ENCODE peak calls at places on chromosomes 1 and 21, in seven cellular contexts. One of them, this sample, is unnamed.

GRCh38 chr1:118859999-118860398 is 128.1 kb downstream of the TBX15 start:
- DNase-seq in transverse colon: no peak
- DNase-seq in heart left ventricle: no peak
- DNase-seq in uterus: no peak
- DNase-seq in substantia nigra: no peak
- DNase-seq in aorta: no peak
- DNase-seq in colonic mucosa: no peak
- DNase-seq in this sample: no peak

GRCh38 chr21:26070822-26071425 is 99.6 kb downstream of the APP start:
- DNase-seq in transverse colon: peak
- DNase-seq in colonic mucosa: peak
- DNase-seq in substantia nigra: no peak
- DNase-seq in uterus: peak
- DNase-seq in aorta: no peak
- DNase-seq in heart left ventricle: no peak
- DNase-seq in this sample: peak

GRCh38 chr21:41407541-41408460 is 18.2 kb upstream of the MX1 start:
- DNase-seq in uterus: no peak
- DNase-seq in transverse colon: no peak
- DNase-seq in substantia nigra: no peak
- DNase-seq in heart left ventricle: no peak
- DNase-seq in colonic mucosa: no peak
- DNase-seq in aorta: peak
- DNase-seq in this sample: no peak

GRCh38 chr21:46504681-46505080 is 46.0 kb downstream of the DIP2A start:
- DNase-seq in aorta: no peak
- DNase-seq in uterus: no peak
- DNase-seq in colonic mucosa: no peak
- DNase-seq in substantia nigra: no peak
- DNase-seq in heart left ventricle: no peak
- DNase-seq in transverse colon: no peak
- DNase-seq in this sample: no peak

GRCh38 chr1:230891984-230892383 is 23.7 kb upstream of the C1orf198 start:
- DNase-seq in heart left ventricle: no peak
- DNase-seq in transverse colon: no peak
- DNase-seq in aorta: no peak
- DNase-seq in substantia nigra: no peak
- DNase-seq in colonic mucosa: no peak
- DNase-seq in uterus: no peak
- DNase-seq in this sample: no peak

GRCh38 chr1:165025805-165026204 is 330.7 kb downstream of the LMX1A start:
- DNase-seq in uterus: no peak
- DNase-seq in aorta: no peak
- DNase-seq in transverse colon: no peak
- DNase-seq in heart left ventricle: no peak
- DNase-seq in substantia nigra: no peak
- DNase-seq in colonic mucosa: no peak
- DNase-seq in this sample: no peak

GRCh38 chr1:151047925-151048644 is 534 bp downstream of the C1orf56 start:
- DNase-seq in heart left ventricle: peak
- DNase-seq in colonic mucosa: peak
- DNase-seq in uterus: peak
- DNase-seq in transverse colon: peak
- DNase-seq in substantia nigra: peak
- DNase-seq in aorta: peak
- DNase-seq in this sample: peak

GRCh38 chr1:37987679-37988078 is 2.1 kb downstream of the SF3A3 start:
- DNase-seq in aorta: no peak
- DNase-seq in uterus: no peak
- DNase-seq in heart left ventricle: no peak
- DNase-seq in transverse colon: no peak
- DNase-seq in substantia nigra: no peak
- DNase-seq in colonic mucosa: no peak
- DNase-seq in this sample: no peak

DNA sequence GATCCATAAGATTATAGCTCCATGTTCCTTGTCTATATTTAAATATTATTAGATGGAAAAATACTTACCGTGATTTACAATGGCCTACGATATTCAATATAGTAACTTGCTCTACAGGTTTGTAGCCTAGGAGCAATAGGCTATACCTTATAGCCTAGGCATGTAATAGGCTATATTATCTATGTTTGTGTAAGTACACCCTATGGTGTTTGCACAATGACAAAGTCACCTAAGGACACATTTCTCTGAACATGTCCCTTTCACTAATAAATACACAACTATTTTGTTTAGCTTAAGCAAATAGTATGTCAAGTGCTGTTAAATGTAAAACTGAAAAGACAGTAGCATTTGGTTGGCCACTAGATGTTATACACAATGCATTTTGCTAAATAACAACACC is 248.9 kb upstream of the ADGRL4 start:
- DNase-seq in colonic mucosa: no peak
- DNase-seq in aorta: no peak
- DNase-seq in uterus: no peak
- DNase-seq in substantia nigra: no peak
- DNase-seq in heart left ventricle: no peak
- DNase-seq in transverse colon: no peak
- DNase-seq in this sample: no peak
- H3K27ac ChIP-seq in colonic mucosa: no peak
- H3K27ac ChIP-seq in aorta: no peak
- H3K27ac ChIP-seq in uterus: no peak
- H3K27ac ChIP-seq in substantia nigra: no peak
- H3K27ac ChIP-seq in heart left ventricle: no peak
- H3K27ac ChIP-seq in transverse colon: no peak
- H3K27ac ChIP-seq in this sample: no peak

GRCh38 chr21:39347537-39347936 is 1.4 kb downstream of the HMGN1 start:
- DNase-seq in colonic mucosa: no peak
- DNase-seq in transverse colon: no peak
- DNase-seq in uterus: no peak
- DNase-seq in substantia nigra: no peak
- DNase-seq in heart left ventricle: no peak
- DNase-seq in aorta: no peak
- DNase-seq in this sample: no peak
- H3K27ac ChIP-seq in colonic mucosa: peak
- H3K27ac ChIP-seq in transverse colon: peak
- H3K27ac ChIP-seq in uterus: peak
- H3K27ac ChIP-seq in substantia nigra: no peak
- H3K27ac ChIP-seq in heart left ventricle: peak
- H3K27ac ChIP-seq in aorta: no peak
- H3K27ac ChIP-seq in this sample: peak

GRCh38 chr1:31095985-31096384 is 30.5 kb upstream of the PUM1 start:
- DNase-seq in substantia nigra: no peak
- DNase-seq in transverse colon: no peak
- DNase-seq in colonic mucosa: no peak
- DNase-seq in heart left ventricle: no peak
- DNase-seq in uterus: no peak
- DNase-seq in aorta: no peak
- DNase-seq in this sample: no peak
- H3K27ac ChIP-seq in substantia nigra: no peak
- H3K27ac ChIP-seq in transverse colon: no peak
- H3K27ac ChIP-seq in colonic mucosa: no peak
- H3K27ac ChIP-seq in heart left ventricle: no peak
- H3K27ac ChIP-seq in uterus: no peak
- H3K27ac ChIP-seq in aorta: no peak
- H3K27ac ChIP-seq in this sample: no peak

GRCh38 chr1:215835951-215836350 is 268.8 kb downstream of the KCTD3 start:
- DNase-seq in colonic mucosa: no peak
- DNase-seq in uterus: no peak
- DNase-seq in transverse colon: no peak
- DNase-seq in substantia nigra: no peak
- DNase-seq in heart left ventricle: no peak
- DNase-seq in aorta: no peak
- DNase-seq in this sample: no peak
- H3K27ac ChIP-seq in colonic mucosa: no peak
- H3K27ac ChIP-seq in uterus: no peak
- H3K27ac ChIP-seq in transverse colon: no peak
- H3K27ac ChIP-seq in substantia nigra: no peak
- H3K27ac ChIP-seq in heart left ventricle: no peak
- H3K27ac ChIP-seq in aorta: no peak
- H3K27ac ChIP-seq in this sample: no peak

GRCh38 chr1:226144045-226144444 is 42.5 kb downstream of the ACBD3 start:
- DNase-seq in heart left ventricle: no peak
- DNase-seq in transverse colon: no peak
- DNase-seq in colonic mucosa: no peak
- DNase-seq in substantia nigra: no peak
- DNase-seq in aorta: no peak
- DNase-seq in uterus: no peak
- DNase-seq in this sample: no peak

GRCh38 chr1:226154593-226154992 is 31.9 kb downstream of the ACBD3 start:
- DNase-seq in colonic mucosa: no peak
- DNase-seq in heart left ventricle: no peak
- DNase-seq in transverse colon: no peak
- DNase-seq in substantia nigra: no peak
- DNase-seq in uterus: no peak
- DNase-seq in aorta: no peak
- DNase-seq in this sample: no peak

GRCh38 chr1:226148121-226148648 is 38.4 kb downstream of the ACBD3 start:
- DNase-seq in transverse colon: no peak
- DNase-seq in substantia nigra: no peak
- DNase-seq in aorta: no peak
- DNase-seq in heart left ventricle: no peak
- DNase-seq in colonic mucosa: no peak
- DNase-seq in uterus: no peak
- DNase-seq in this sample: no peak

GRCh38 chr1:226149806-226150205 is 36.7 kb downstream of the ACBD3 start:
- DNase-seq in heart left ventricle: no peak
- DNase-seq in uterus: no peak
- DNase-seq in substantia nigra: no peak
- DNase-seq in colonic mucosa: no peak
- DNase-seq in aorta: no peak
- DNase-seq in transverse colon: no peak
- DNase-seq in this sample: no peak
- H3K27ac ChIP-seq in heart left ventricle: no peak
- H3K27ac ChIP-seq in uterus: no peak
- H3K27ac ChIP-seq in substantia nigra: no peak
- H3K27ac ChIP-seq in colonic mucosa: no peak
- H3K27ac ChIP-seq in aorta: no peak
- H3K27ac ChIP-seq in transverse colon: no peak
- H3K27ac ChIP-seq in this sample: no peak

DNA sequence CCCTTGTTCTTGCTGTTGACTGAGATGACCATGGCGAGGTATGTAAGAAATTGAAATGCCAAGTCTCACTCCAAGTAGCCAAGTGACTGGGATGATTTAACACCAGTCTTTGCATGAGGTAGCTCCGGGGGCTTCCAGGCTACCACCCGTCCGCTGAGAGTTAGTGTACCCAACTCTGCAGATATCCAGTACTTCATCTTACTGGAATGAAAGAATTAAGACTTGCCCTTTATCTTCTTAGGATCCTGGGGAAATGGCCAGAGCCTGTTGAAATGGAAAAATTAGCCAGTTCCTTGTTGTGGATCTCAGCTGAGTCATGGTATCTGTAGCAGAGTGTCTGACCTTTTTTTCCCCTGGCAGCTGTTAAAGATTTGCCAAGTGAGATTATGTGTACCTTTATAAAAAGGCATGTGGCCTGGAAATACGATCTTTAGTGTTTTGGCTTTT is 151.0 kb downstream of the MAST2 start:
- DNase-seq in uterus: no peak
- DNase-seq in substantia nigra: no peak
- DNase-seq in heart left ventricle: no peak
- DNase-seq in transverse colon: no peak
- DNase-seq in colonic mucosa: peak
- DNase-seq in aorta: no peak
- DNase-seq in this sample: no peak
- H3K27ac ChIP-seq in uterus: peak
- H3K27ac ChIP-seq in substantia nigra: no peak
- H3K27ac ChIP-seq in heart left ventricle: peak
- H3K27ac ChIP-seq in transverse colon: peak
- H3K27ac ChIP-seq in colonic mucosa: peak
- H3K27ac ChIP-seq in aorta: no peak
- H3K27ac ChIP-seq in this sample: peak

DNA sequence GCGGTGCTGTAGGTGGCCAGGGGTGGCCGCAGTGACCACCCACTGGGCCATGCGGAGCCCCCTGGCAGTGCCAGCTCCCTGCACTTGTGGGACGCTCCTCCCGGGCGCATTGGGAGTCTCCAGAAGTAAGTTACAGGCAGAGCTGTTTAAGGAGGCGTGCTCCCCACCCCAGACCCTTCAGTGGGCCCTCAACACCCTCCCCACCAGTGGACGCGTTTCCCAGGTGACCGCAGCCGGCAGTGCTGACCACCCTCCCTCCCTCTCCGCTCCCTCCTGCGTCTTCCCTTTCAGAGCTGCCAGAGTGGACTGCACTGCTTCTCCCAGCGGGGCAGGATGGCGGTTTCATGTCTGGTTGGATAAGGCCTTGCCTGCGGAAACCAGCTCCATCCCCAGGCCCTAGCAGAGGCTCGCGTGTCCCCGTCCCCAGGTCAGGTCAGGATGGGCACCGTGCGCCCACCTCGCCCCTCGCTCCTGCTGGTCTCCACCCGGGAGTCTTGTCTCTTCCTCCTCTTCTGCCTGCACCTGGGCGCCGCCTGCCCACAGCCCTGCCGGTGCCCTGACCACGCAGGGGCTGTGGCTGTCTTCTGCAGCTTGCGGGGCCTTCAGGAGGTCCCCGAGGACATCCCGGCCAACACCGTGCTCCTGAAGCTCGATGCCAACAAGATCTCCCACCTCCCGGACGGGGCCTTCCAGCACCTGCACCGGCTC is 1.1 kb downstream of the LRRC3 start:
- DNase-seq in transverse colon: no peak
- DNase-seq in substantia nigra: no peak
- DNase-seq in heart left ventricle: no peak
- DNase-seq in uterus: no peak
- DNase-seq in colonic mucosa: no peak
- DNase-seq in aorta: peak
- DNase-seq in this sample: no peak
- H3K27ac ChIP-seq in transverse colon: no peak
- H3K27ac ChIP-seq in substantia nigra: no peak
- H3K27ac ChIP-seq in heart left ventricle: no peak
- H3K27ac ChIP-seq in uterus: no peak
- H3K27ac ChIP-seq in colonic mucosa: no peak
- H3K27ac ChIP-seq in aorta: no peak
- H3K27ac ChIP-seq in this sample: no peak

GRCh38 chr21:45029968-45030636 is 44.3 kb upstream of the ADARB1 start:
- DNase-seq in substantia nigra: no peak
- DNase-seq in uterus: no peak
- DNase-seq in aorta: no peak
- DNase-seq in heart left ventricle: no peak
- DNase-seq in colonic mucosa: no peak
- DNase-seq in transverse colon: no peak
- DNase-seq in this sample: no peak
- H3K27ac ChIP-seq in substantia nigra: no peak
- H3K27ac ChIP-seq in uterus: no peak
- H3K27ac ChIP-seq in aorta: no peak
- H3K27ac ChIP-seq in heart left ventricle: no peak
- H3K27ac ChIP-seq in colonic mucosa: no peak
- H3K27ac ChIP-seq in transverse colon: peak
- H3K27ac ChIP-seq in this sample: no peak

DNA sequence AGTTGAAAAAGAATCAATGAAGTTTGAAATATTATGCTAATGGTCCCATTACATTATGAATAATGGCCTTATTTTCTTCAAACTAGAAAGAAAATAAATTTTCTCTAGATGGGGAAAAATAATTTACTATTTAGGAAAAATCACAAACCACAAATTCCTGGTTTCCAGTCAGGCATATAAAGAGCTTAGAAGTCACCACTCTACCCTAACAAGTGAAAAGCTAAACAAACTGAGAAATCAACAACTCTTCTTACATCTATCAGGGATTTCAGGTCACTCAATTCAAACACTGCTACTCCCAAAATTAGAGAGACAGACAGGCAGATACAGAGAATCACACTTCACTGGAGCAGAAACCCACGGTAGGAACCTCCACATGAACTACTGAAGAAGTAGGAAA is 82.1 kb upstream of the LRRC7 start:
- DNase-seq in colonic mucosa: no peak
- DNase-seq in substantia nigra: no peak
- DNase-seq in heart left ventricle: no peak
- DNase-seq in transverse colon: no peak
- DNase-seq in aorta: no peak
- DNase-seq in uterus: no peak
- DNase-seq in this sample: no peak
- H3K27ac ChIP-seq in colonic mucosa: no peak
- H3K27ac ChIP-seq in substantia nigra: no peak
- H3K27ac ChIP-seq in heart left ventricle: no peak
- H3K27ac ChIP-seq in transverse colon: no peak
- H3K27ac ChIP-seq in aorta: no peak
- H3K27ac ChIP-seq in uterus: no peak
- H3K27ac ChIP-seq in this sample: no peak

This sample was measured in heart right ventricle.